ENCODE peak calls at places on chromosomes 13 and 19, in seven cellular contexts. G is psoas muscle; D is stimulated activated naive CD8-positive, alpha-beta T cell treated with anti-CD3 and anti-CD28 coated beads, Interleukin-15, Interleukin-2, amounts not matched to agents 100 U/mL and 50 U/mL, for 24 hours; W is memory B cell; P is trophoblast cell; K is mammary epithelial cell; V is tibial artery. E is an unnamed sample.

GRCh38 chr13:66844933-66845332 is 385.2 kb downstream of the PCDH9 start:
- DNase-seq in G (no peak), D (no peak), W (no peak), P (no peak), K (no peak), V (no peak), E (no peak)

GRCh38 chr13:110422913-110423688 is 116.0 kb downstream of the COL4A2 start:
- DNase-seq in G (no peak), D (no peak), W (no peak), P (peak; percentile 42), K (no peak), V (no peak), E (no peak)

GRCh38 chr19:42850981-42851717 is 28.4 kb downstream of the PSG1 start:
- DNase-seq in G (peak; percentile 64), D (no peak), W (no peak), P (peak; percentile 98), K (peak; percentile 90), V (peak; percentile 84), E (no peak)

GRCh38 chr19:39252458-39252857 is 3.8 kb upstream of the IFNL4 start:
- DNase-seq in G (no peak), D (no peak), W (no peak), P (no peak), K (no peak), V (no peak), E (no peak)

GRCh38 chr13:50357586-50358118 is 342.4 kb downstream of the KCNRG start:
- DNase-seq in G (no peak), D (no peak), W (no peak), P (peak; percentile 78), K (peak; percentile 61), V (no peak), E (peak; percentile 72)

GRCh38 chr13:113884821-113885220 is 20.9 kb upstream of the GAS6 start:
- DNase-seq in G (no peak), D (no peak), W (no peak), P (no peak), K (no peak), V (no peak), E (no peak)

GRCh38 chr19:11377756-11378155 is 3.3 kb downstream of the SWSAP1 start:
- DNase-seq in G (no peak), D (no peak), W (no peak), P (no peak), K (no peak), V (no peak), E (no peak)

GRCh38 chr19:41351339-41352245 is 2.1 kb downstream of the TGFB1 start:
- DNase-seq in G (peak; percentile 70), D (peak; percentile 86), W (peak; percentile 89), P (peak; percentile 62), K (peak; percentile 72), V (peak; percentile 75), E (peak; percentile 79)

GRCh38 chr13:48909088-48909389 is 66.7 kb upstream of the FNDC3A start:
- DNase-seq in G (no peak), D (no peak), W (no peak), P (no peak), K (no peak), V (no peak), E (no peak)

GRCh38 chr19:45601115-45601514 is 897 bp downstream of the GPR4 start:
- DNase-seq in G (no peak), D (no peak), W (no peak), P (no peak), K (no peak), V (no peak), E (no peak)

GRCh38 chr13:45851171-45851889 is at the start of gene SIAH3:
- DNase-seq in G (no peak), D (peak; percentile 17), W (no peak), P (peak; percentile 2), K (peak; percentile 71), V (no peak), E (no peak)

GRCh38 chr19:29104605-29105241 is 108.2 kb downstream of the UQCRFS1 start:
- DNase-seq in G (no peak), D (no peak), W (no peak), P (no peak), K (no peak), V (no peak), E (no peak)

GRCh38 chr13:97574926-97575325 is 141.0 kb downstream of the RAP2A start:
- DNase-seq in G (no peak), D (peak; percentile 8), W (no peak), P (peak; percentile 67), K (peak; percentile 3), V (no peak), E (no peak)

GRCh38 chr19:14107581-14108461 is 9.7 kb downstream of the PRKACA start:
- DNase-seq in G (peak; percentile 68), D (no peak), W (no peak), P (no peak), K (no peak), V (no peak), E (no peak)

GRCh38 chr19:38247734-38248268 is 8.4 kb downstream of the PPP1R14A start:
- DNase-seq in G (no peak), D (no peak), W (no peak), P (no peak), K (no peak), V (no peak), E (no peak)

GRCh38 chr13:66933994-66934393 is 296.1 kb downstream of the PCDH9 start:
- DNase-seq in G (no peak), D (no peak), W (no peak), P (no peak), K (peak; percentile 97), V (no peak), E (no peak)

GRCh38 chr19:2455481-2456300 is 1.1 kb downstream of the LMNB2 start:
- DNase-seq in G (peak; percentile 40), D (peak; percentile 74), W (peak; percentile 63), P (no peak), K (peak; percentile 27), V (no peak), E (peak; percentile 69)

GRCh38 chr19:38975861-38976271 is 324 bp upstream of the FBXO17 start:
- DNase-seq in G (no peak), D (no peak), W (no peak), P (peak; percentile 12), K (no peak), V (no peak), E (peak; percentile 32)

GRCh38 chr19:4722671-4723464 is 774 bp downstream of the DPP9 start:
- DNase-seq in G (no peak), D (peak; percentile 29), W (peak; percentile 30), P (no peak), K (peak; percentile 50), V (peak; percentile 56), E (peak; percentile 39)

GRCh38 chr13:35600137-35600536 is 123.6 kb upstream of the MAB21L1 start:
- DNase-seq in G (no peak), D (no peak), W (no peak), P (peak; percentile 86), K (no peak), V (no peak), E (no peak)

GRCh38 chr13:103941506-103942148 is 875.4 kb upstream of the SLC10A2 start:
- DNase-seq in G (no peak), D (no peak), W (no peak), P (peak; percentile 72), K (no peak), V (no peak), E (no peak)

GRCh38 chr19:40567040-40567749 is 9.5 kb upstream of the SHKBP1 start:
- DNase-seq in G (no peak), D (no peak), W (no peak), P (no peak), K (no peak), V (no peak), E (no peak)

GRCh38 chr19:6987850-6988249 is 33.4 kb downstream of the MBD3L2B start:
- DNase-seq in G (no peak), D (no peak), W (no peak), P (no peak), K (no peak), V (no peak), E (no peak)